ENCODE peak calls at places on chromosomes 7 and 10, in five cellular contexts. One of them, this sample, is unnamed.

GRCh38 chr7:41425926-41426325 is 277.0 kb downstream of the INHBA start:
- DNase-seq in SK-N-SH: no peak
- DNase-seq in GM12878: no peak
- DNase-seq in K562: no peak
- DNase-seq in HepG2: no peak
- DNase-seq in this sample: no peak

GRCh38 chr10:28906440-28906839 is 229.1 kb downstream of the BAMBI start:
- DNase-seq in GM12878: no peak
- DNase-seq in HepG2: no peak
- DNase-seq in K562: no peak
- DNase-seq in SK-N-SH: no peak
- DNase-seq in this sample: no peak

GRCh38 chr10:93806882-93807281 is 49.1 kb downstream of the LGI1 start:
- DNase-seq in GM12878: no peak
- DNase-seq in SK-N-SH: no peak
- DNase-seq in K562: no peak
- DNase-seq in HepG2: no peak
- DNase-seq in this sample: no peak

GRCh38 chr10:37975407-37975991 is 948 bp downstream of the ZNF25 start:
- DNase-seq in GM12878: no peak
- DNase-seq in HepG2: no peak
- DNase-seq in SK-N-SH: peak
- DNase-seq in K562: no peak
- DNase-seq in this sample: no peak

GRCh38 chr10:3124412-3125175 is 48.0 kb downstream of the PITRM1 start:
- DNase-seq in SK-N-SH: no peak
- DNase-seq in GM12878: no peak
- DNase-seq in K562: no peak
- DNase-seq in HepG2: no peak
- DNase-seq in this sample: no peak

GRCh38 chr7:118907911-118908527 is 683.5 kb downstream of the ANKRD7 start:
- DNase-seq in HepG2: no peak
- DNase-seq in GM12878: no peak
- DNase-seq in K562: no peak
- DNase-seq in SK-N-SH: no peak
- DNase-seq in this sample: no peak

GRCh38 chr10:101656915-101657314 is 38.1 kb downstream of the FBXW4 start:
- DNase-seq in HepG2: no peak
- DNase-seq in SK-N-SH: no peak
- DNase-seq in K562: no peak
- DNase-seq in GM12878: no peak
- DNase-seq in this sample: no peak

GRCh38 chr10:19699299-19699698 is 116.9 kb upstream of the PLXDC2 start:
- DNase-seq in SK-N-SH: no peak
- DNase-seq in HepG2: no peak
- DNase-seq in K562: no peak
- DNase-seq in GM12878: no peak
- DNase-seq in this sample: no peak

GRCh38 chr10:101560293-101561067 is 27.6 kb downstream of the POLL start:
- DNase-seq in SK-N-SH: no peak
- DNase-seq in HepG2: no peak
- DNase-seq in K562: no peak
- DNase-seq in GM12878: no peak
- DNase-seq in this sample: no peak

GRCh38 chr7:28956608-28957063 is 1.5 kb downstream of the TRIL start:
- DNase-seq in HepG2: peak
- DNase-seq in GM12878: no peak
- DNase-seq in SK-N-SH: peak
- DNase-seq in K562: no peak
- DNase-seq in this sample: peak

GRCh38 chr10:117169480-117169879 is 27.8 kb upstream of the KCNK18 start:
- DNase-seq in K562: no peak
- DNase-seq in GM12878: no peak
- DNase-seq in HepG2: no peak
- DNase-seq in SK-N-SH: no peak
- DNase-seq in this sample: no peak

GRCh38 chr7:44213872-44214595 is 13.3 kb downstream of the YKT6 start:
- DNase-seq in GM12878: no peak
- DNase-seq in HepG2: peak
- DNase-seq in K562: peak
- DNase-seq in SK-N-SH: peak
- DNase-seq in this sample: peak

GRCh38 chr10:31413325-31413724 is 94.3 kb downstream of the ZEB1 start:
- DNase-seq in GM12878: no peak
- DNase-seq in SK-N-SH: peak
- DNase-seq in HepG2: peak
- DNase-seq in K562: no peak
- DNase-seq in this sample: no peak

GRCh38 chr7:19798986-19799385 is 25.6 kb upstream of the TMEM196 start:
- DNase-seq in HepG2: no peak
- DNase-seq in K562: no peak
- DNase-seq in GM12878: no peak
- DNase-seq in SK-N-SH: no peak
- DNase-seq in this sample: no peak

GRCh38 chr7:128174391-128174790 is 66.7 kb upstream of the LEP start:
- DNase-seq in SK-N-SH: no peak
- DNase-seq in GM12878: no peak
- DNase-seq in K562: no peak
- DNase-seq in HepG2: no peak
- DNase-seq in this sample: no peak

GRCh38 chr7:226281-226882 is 34.0 kb downstream of the FAM20C start:
- DNase-seq in GM12878: no peak
- DNase-seq in SK-N-SH: no peak
- DNase-seq in HepG2: no peak
- DNase-seq in K562: no peak
- DNase-seq in this sample: no peak

GRCh38 chr10:21954132-21954531 is 49.4 kb downstream of the DNAJC1 start:
- DNase-seq in K562: no peak
- DNase-seq in SK-N-SH: no peak
- DNase-seq in GM12878: no peak
- DNase-seq in HepG2: no peak
- DNase-seq in this sample: no peak

GRCh38 chr10:21950566-21950965 is 53.0 kb downstream of the DNAJC1 start:
- DNase-seq in SK-N-SH: no peak
- DNase-seq in K562: no peak
- DNase-seq in HepG2: no peak
- DNase-seq in GM12878: no peak
- DNase-seq in this sample: no peak

GRCh38 chr10:21954690-21955089 is 48.8 kb downstream of the DNAJC1 start:
- DNase-seq in K562: no peak
- DNase-seq in GM12878: no peak
- DNase-seq in HepG2: no peak
- DNase-seq in SK-N-SH: no peak
- DNase-seq in this sample: no peak

DNA sequence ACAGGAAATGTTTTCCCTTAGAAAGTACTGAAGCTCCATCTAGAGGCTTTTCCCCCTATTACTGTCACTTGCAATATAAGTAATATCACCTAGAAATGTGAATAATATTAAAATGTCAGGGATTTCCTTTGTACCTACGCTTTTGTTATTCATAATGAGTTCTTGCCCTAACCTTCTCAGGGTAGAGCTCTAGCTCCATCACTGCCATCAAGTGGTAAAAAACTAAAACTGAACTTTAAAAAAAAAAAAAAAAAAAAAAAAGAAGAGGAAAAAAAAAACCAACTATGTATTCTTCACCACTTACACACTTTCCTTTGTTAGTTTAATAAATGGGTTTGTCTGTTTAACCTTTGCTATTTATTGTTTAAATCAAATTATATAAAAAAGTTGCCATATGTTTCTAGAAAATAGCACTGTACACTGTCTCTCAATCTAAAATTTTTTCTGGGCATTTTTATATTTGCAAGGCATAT is 49.9 kb downstream of the DNAJC1 start:
- DNase-seq in HepG2: peak
- DNase-seq in K562: peak
- DNase-seq in GM12878: no peak
- DNase-seq in SK-N-SH: peak
- DNase-seq in this sample: peak
- TF ChIP-seq FOXM1 in HepG2: no peak
- TF ChIP-seq FOXM1 in K562: no peak
- TF ChIP-seq FOXM1 in GM12878: no peak
- TF ChIP-seq FOXM1 in SK-N-SH: no peak
- TF ChIP-seq FOXM1 in this sample: no peak

GRCh38 chr7:27693794-27694193 is 31.1 kb upstream of the HIBADH start:
- DNase-seq in K562: no peak
- DNase-seq in GM12878: no peak
- DNase-seq in SK-N-SH: no peak
- DNase-seq in HepG2: peak
- DNase-seq in this sample: no peak
- TF ChIP-seq FOXM1 in K562: no peak
- TF ChIP-seq FOXM1 in GM12878: no peak
- TF ChIP-seq FOXM1 in SK-N-SH: no peak
- TF ChIP-seq FOXM1 in HepG2: no peak
- TF ChIP-seq FOXM1 in this sample: no peak

GRCh38 chr10:5293691-5294550 is 70.8 kb upstream of the UCN3 start:
- DNase-seq in GM12878: no peak
- DNase-seq in K562: peak
- DNase-seq in SK-N-SH: peak
- DNase-seq in HepG2: peak
- DNase-seq in this sample: peak
- TF ChIP-seq FOXM1 in GM12878: no peak
- TF ChIP-seq FOXM1 in K562: no peak
- TF ChIP-seq FOXM1 in SK-N-SH: no peak
- TF ChIP-seq FOXM1 in HepG2: no peak
- TF ChIP-seq FOXM1 in this sample: no peak

DNA sequence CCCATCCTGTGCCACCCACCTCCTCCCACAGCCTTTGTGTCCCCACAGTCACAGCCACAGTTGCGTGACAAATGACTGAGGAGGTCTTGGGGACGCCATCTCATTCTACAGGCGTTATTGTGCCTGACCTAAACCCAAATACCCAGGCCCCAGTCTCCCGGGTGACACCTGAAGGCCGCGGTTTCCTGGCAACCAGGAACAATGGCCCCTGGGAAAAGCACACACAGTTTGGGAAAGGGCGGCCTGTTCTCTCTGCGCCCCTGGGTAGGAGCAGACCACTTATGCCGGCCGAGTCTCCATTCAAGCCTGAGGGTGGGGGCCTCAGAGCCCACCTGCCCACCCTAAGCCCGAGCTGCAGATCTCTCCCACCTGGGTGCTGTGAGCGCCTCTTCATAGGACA is 51.6 kb downstream of the SLIT1 start:
- DNase-seq in K562: no peak
- DNase-seq in SK-N-SH: no peak
- DNase-seq in GM12878: no peak
- DNase-seq in HepG2: no peak
- DNase-seq in this sample: no peak
- TF ChIP-seq FOXM1 in K562: no peak
- TF ChIP-seq FOXM1 in SK-N-SH: no peak
- TF ChIP-seq FOXM1 in GM12878: no peak
- TF ChIP-seq FOXM1 in HepG2: no peak
- TF ChIP-seq FOXM1 in this sample: no peak

GRCh38 chr10:67976292-67977245 is 92.1 kb downstream of the SIRT1 start:
- DNase-seq in GM12878: no peak
- DNase-seq in HepG2: peak
- DNase-seq in K562: no peak
- DNase-seq in SK-N-SH: no peak
- DNase-seq in this sample: no peak
- TF ChIP-seq FOXM1 in GM12878: no peak
- TF ChIP-seq FOXM1 in HepG2: no peak
- TF ChIP-seq FOXM1 in K562: no peak
- TF ChIP-seq FOXM1 in SK-N-SH: no peak
- TF ChIP-seq FOXM1 in this sample: no peak